ENCODE peak calls at places on chromosomes 4 and X, in five cellular contexts. J is WTC11, A is epithelial cell of esophagus, V is ovary, O is iPS-NIHi11. Y is an unnamed sample.

GRCh38 chr4:43325220-43325967 is 432.9 kb downstream of the GRXCR1 start:
- DNase-seq in J (no peak), A (no peak), V (no peak), O (no peak), Y (no peak)

GRCh38 chrX:56759736-56760409 is 30.8 kb downstream of the NBDY start:
- DNase-seq in J (no peak), A (no peak), V (no peak), O (no peak), Y (no peak)

GRCh38 chr4:121938282-121939092 is 13.4 kb downstream of the TRPC3 start:
- DNase-seq in J (no peak), A (peak), V (no peak), O (no peak), Y (no peak)

GRCh38 chr4:25813705-25814104 is 49.1 kb downstream of the SEL1L3 start:
- DNase-seq in J (no peak), A (peak), V (no peak), O (no peak), Y (no peak)

GRCh38 chr4:75653845-75654503 is 19.2 kb downstream of the G3BP2 start:
- DNase-seq in J (no peak), A (peak), V (no peak), O (peak), Y (no peak)

GRCh38 chrX:24055043-24055356 is 244 bp downstream of the EIF2S3 start:
- DNase-seq in J (no peak), A (no peak), V (no peak), O (no peak), Y (no peak)

GRCh38 chr4:86973668-86974067 is 38.9 kb downstream of the AFF1 start:
- DNase-seq in J (no peak), A (no peak), V (no peak), O (no peak), Y (no peak)

GRCh38 chrX:106042296-106042695 is 3.8 kb upstream of the SERPINA7 start:
- DNase-seq in J (no peak), A (no peak), V (no peak), O (no peak), Y (no peak)

GRCh38 chrX:41384041-41384705 is 50.2 kb downstream of the DDX3X start:
- DNase-seq in J (no peak), A (peak), V (peak), O (no peak), Y (peak)

GRCh38 chr4:176002007-176002623 is 63.5 kb upstream of the WDR17 start:
- DNase-seq in J (peak), A (peak), V (no peak), O (peak), Y (no peak)

GRCh38 chrX:69069086-69069445 is 96.2 kb downstream of the PJA1 start:
- DNase-seq in J (no peak), A (no peak), V (no peak), O (no peak), Y (no peak)

GRCh38 chr4:156913234-156913633 is 58.4 kb downstream of the PDGFC start:
- DNase-seq in J (no peak), A (no peak), V (no peak), O (no peak), Y (no peak)

GRCh38 chr4:101307901-101308300 is 39.4 kb downstream of the PPP3CA start:
- DNase-seq in J (no peak), A (peak), V (no peak), O (no peak), Y (no peak)

GRCh38 chrX:77785400-77785745 is 643 bp downstream of the ATRX start:
- DNase-seq in J (peak), A (peak), V (no peak), O (peak), Y (peak)

GRCh38 chrX:153226344-153227190 is 47.5 kb downstream of the MAGEA1 start:
- DNase-seq in J (peak), A (peak), V (peak), O (peak), Y (peak)

GRCh38 chr4:81518762-81519427 is 47.2 kb upstream of the RASGEF1B start:
- DNase-seq in J (no peak), A (no peak), V (no peak), O (no peak), Y (no peak)

GRCh38 chr4:146073517-146073916 is 102.0 kb upstream of the LSM6 start:
- DNase-seq in J (no peak), A (no peak), V (no peak), O (no peak), Y (no peak)

GRCh38 chr4:159673221-159673620 is 570.3 kb downstream of the RAPGEF2 start:
- DNase-seq in J (no peak), A (no peak), V (no peak), O (no peak), Y (no peak)

GRCh38 chrX:124026529-124026928 is 65.0 kb downstream of the STAG2 start:
- DNase-seq in J (no peak), A (no peak), V (no peak), O (no peak), Y (no peak)

GRCh38 chr4:151426513-151426912 is 17.5 kb downstream of the FHIP1A start:
- DNase-seq in J (no peak), A (no peak), V (no peak), O (no peak), Y (no peak)

GRCh38 chr4:94577136-94577535 is 125.4 kb downstream of the PDLIM5 start:
- DNase-seq in J (peak), A (no peak), V (peak), O (peak), Y (peak)

GRCh38 chrX:130974323-130974722 is 71.3 kb upstream of the ENOX2 start:
- DNase-seq in J (no peak), A (peak), V (no peak), O (no peak), Y (no peak)

GRCh38 chrX:581717-582116 is 48.9 kb upstream of the SHOX start:
- DNase-seq in J (no peak), A (no peak), V (no peak), O (no peak), Y (no peak)

GRCh38 chr4:182170417-182170935 is 72.7 kb upstream of the TENM3 start:
- DNase-seq in J (no peak), A (no peak), V (no peak), O (no peak), Y (no peak)

GRCh38 chrX:418927-419729 is 32.4 kb upstream of the PPP2R3B start:
- DNase-seq in J (no peak), A (no peak), V (no peak), O (no peak), Y (no peak)

GRCh38 chr4:110669663-110670062 is 46.8 kb upstream of the PITX2 start:
- DNase-seq in J (no peak), A (peak), V (no peak), O (no peak), Y (no peak)

GRCh38 chr4:139279723-139280620 is at the start of gene MGARP:
- DNase-seq in J (peak), A (peak), V (peak), O (peak), Y (no peak)

GRCh38 chr4:83851261-83852084 is 315.6 kb downstream of the GPAT3 start:
- DNase-seq in J (peak), A (peak), V (no peak), O (peak), Y (no peak)

GRCh38 chrX:136528645-136529315 is 3.2 kb upstream of the VGLL1 start:
- DNase-seq in J (peak), A (peak), V (no peak), O (peak), Y (no peak)

GRCh38 chrX:24999501-24999900 is 16.3 kb downstream of the ARX start:
- DNase-seq in J (no peak), A (no peak), V (no peak), O (no peak), Y (no peak)

GRCh38 chr4:170025523-170026252 is 507 bp downstream of the MFAP3L start:
- DNase-seq in J (peak), A (peak), V (peak), O (no peak), Y (peak)

GRCh38 chrX:71923516-71923915 is 12.9 kb downstream of the NHSL2 start:
- DNase-seq in J (no peak), A (peak), V (no peak), O (no peak), Y (no peak)

GRCh38 chr4:120227568-120227967 is 160.9 kb upstream of the MAD2L1 start:
- DNase-seq in J (no peak), A (no peak), V (no peak), O (no peak), Y (no peak)

GRCh38 chr4:27790911-27791310 is 930.3 kb downstream of the STIM2 start:
- DNase-seq in J (no peak), A (peak), V (no peak), O (no peak), Y (no peak)

GRCh38 chrX:110992611-110993010 is 103.4 kb upstream of the PAK3 start:
- DNase-seq in J (peak), A (peak), V (no peak), O (peak), Y (no peak)

GRCh38 chr4:185535818-185536729 is 767 bp upstream of the PDLIM3 start:
- DNase-seq in J (no peak), A (no peak), V (peak), O (no peak), Y (peak)

GRCh38 chr4:110265001-110265400 is 66.6 kb upstream of the ELOVL6 start:
- DNase-seq in J (no peak), A (no peak), V (no peak), O (no peak), Y (no peak)

Y was measured in uterus.